ENCODE peak calls at places on chromosome 3, in ten cellular contexts. P is CD8-positive, alpha-beta T cell; X is thyroid gland; F is RWPE2; C is breast epithelium; O is HCT116; J is upper lobe of right lung; E is endothelial cell of umbilical vein; D is PC-3; R is mammary epithelial cell. W is an unnamed sample.

GRCh38 chr3:128481438-128481942 is 11.5 kb downstream of the GATA2 start:
- DNase-seq in P (no peak), X (no peak), F (no peak), C (no peak), O (no peak), J (no peak), E (peak), D (no peak), R (no peak), W (no peak)

GRCh38 chr3:151003024-151003771 is 30.7 kb upstream of the CLRN1 start:
- DNase-seq in P (no peak), X (no peak), F (no peak), C (no peak), O (no peak), J (no peak), E (no peak), D (peak), R (peak), W (no peak)

GRCh38 chr3:184240384-184241140 is 8.2 kb downstream of the ALG3 start:
- DNase-seq in P (no peak), X (no peak), F (peak), C (no peak), O (no peak), J (no peak), E (peak), D (peak), R (no peak), W (no peak)

GRCh38 chr3:187533797-187534196 is 136.4 kb downstream of the SST start:
- DNase-seq in P (no peak), X (no peak), F (no peak), C (no peak), O (no peak), J (no peak), E (no peak), D (no peak), R (no peak), W (no peak)

GRCh38 chr3:187737401-187738088 is 7.7 kb downstream of the BCL6 start:
- DNase-seq in P (peak), X (peak), F (peak), C (peak), O (no peak), J (peak), E (peak), D (peak), R (peak), W (peak)

GRCh38 chr3:132034486-132035464 is at the start of gene CPNE4:
- DNase-seq in P (peak), X (peak), F (peak), C (peak), O (peak), J (peak), E (peak), D (peak), R (peak), W (peak)

GRCh38 chr3:156433138-156433537 is 121.8 kb downstream of the SSR3 start:
- DNase-seq in P (no peak), X (no peak), F (no peak), C (no peak), O (no peak), J (no peak), E (peak), D (no peak), R (no peak), W (no peak)

GRCh38 chr3:143763568-143764162 is 84.6 kb downstream of the SLC9A9 start:
- DNase-seq in P (no peak), X (no peak), F (no peak), C (no peak), O (no peak), J (no peak), E (peak), D (peak), R (no peak), W (no peak)

GRCh38 chr3:152308475-152308844 is 39.7 kb downstream of the MBNL1 start:
- DNase-seq in P (no peak), X (no peak), F (no peak), C (no peak), O (no peak), J (no peak), E (no peak), D (no peak), R (no peak), W (no peak)

GRCh38 chr3:4425707-4426106 is 41.4 kb downstream of the SUMF1 start:
- DNase-seq in P (no peak), X (no peak), F (no peak), C (no peak), O (no peak), J (no peak), E (no peak), D (no peak), R (peak), W (no peak)

GRCh38 chr3:184791134-184791533 is 20.8 kb upstream of the VPS8 start:
- DNase-seq in P (no peak), X (no peak), F (no peak), C (no peak), O (no peak), J (no peak), E (no peak), D (no peak), R (no peak), W (no peak)

GRCh38 chr3:151558621-151559020 is 97.8 kb upstream of the IGSF10 start:
- DNase-seq in P (no peak), X (no peak), F (no peak), C (no peak), O (no peak), J (no peak), E (no peak), D (no peak), R (no peak), W (no peak)

GRCh38 chr3:169945313-169945712 is 21.3 kb upstream of the SEC62 start:
- DNase-seq in P (peak), X (peak), F (no peak), C (no peak), O (no peak), J (no peak), E (peak), D (no peak), R (no peak), W (no peak)

GRCh38 chr3:4528802-4529201 is 35.7 kb downstream of the ITPR1 start:
- DNase-seq in P (no peak), X (no peak), F (no peak), C (no peak), O (no peak), J (no peak), E (no peak), D (no peak), R (no peak), W (no peak)

GRCh38 chr3:128402998-128403397 is 63.7 kb downstream of the DNAJB8 start:
- DNase-seq in P (no peak), X (no peak), F (no peak), C (no peak), O (no peak), J (no peak), E (no peak), D (no peak), R (no peak), W (no peak)

GRCh38 chr3:17579289-17580031 is 163.0 kb downstream of the TBC1D5 start:
- DNase-seq in P (no peak), X (no peak), F (no peak), C (no peak), O (no peak), J (no peak), E (peak), D (no peak), R (peak), W (no peak)

GRCh38 chr3:37248179-37248578 is 73.8 kb upstream of the LRRFIP2 start:
- DNase-seq in P (no peak), X (no peak), F (no peak), C (no peak), O (no peak), J (no peak), E (no peak), D (no peak), R (no peak), W (no peak)

GRCh38 chr3:187741403-187742350 is 3.6 kb downstream of the BCL6 start:
- DNase-seq in P (peak), X (peak), F (peak), C (peak), O (peak), J (peak), E (peak), D (peak), R (peak), W (peak)

GRCh38 chr3:128293930-128294329 is 140.6 kb downstream of the EEFSEC start:
- DNase-seq in P (no peak), X (no peak), F (no peak), C (peak), O (no peak), J (no peak), E (no peak), D (no peak), R (no peak), W (no peak)

GRCh38 chr3:190004656-190005055 is 116.0 kb downstream of the P3H2 start:
- DNase-seq in P (no peak), X (no peak), F (no peak), C (no peak), O (no peak), J (no peak), E (no peak), D (no peak), R (no peak), W (no peak)

GRCh38 chr3:127608362-127608718 is 10.1 kb downstream of the MCM2 start:
- DNase-seq in P (no peak), X (no peak), F (no peak), C (no peak), O (no peak), J (no peak), E (no peak), D (no peak), R (no peak), W (no peak)

GRCh38 chr3:147816770-147817169 is 407.6 kb downstream of the ZIC1 start:
- DNase-seq in P (no peak), X (peak), F (no peak), C (peak), O (no peak), J (no peak), E (peak), D (peak), R (no peak), W (peak)

GRCh38 chr3:114880078-114880477 is 267.0 kb downstream of the ZBTB20 start:
- DNase-seq in P (no peak), X (peak), F (no peak), C (peak), O (peak), J (no peak), E (no peak), D (no peak), R (peak), W (no peak)

GRCh38 chr3:117308756-117309155 is 599.2 kb downstream of the TUSC7 start:
- DNase-seq in P (no peak), X (no peak), F (no peak), C (no peak), O (no peak), J (no peak), E (no peak), D (no peak), R (no peak), W (no peak)

GRCh38 chr3:45553469-45553974 is 41.0 kb upstream of the LIMD1 start:
- DNase-seq in P (no peak), X (peak), F (no peak), C (no peak), O (no peak), J (no peak), E (peak), D (peak), R (peak), W (no peak)

GRCh38 chr3:127677541-127678314 is 5.0 kb downstream of the ABTB1 start:
- DNase-seq in P (no peak), X (peak), F (no peak), C (no peak), O (no peak), J (peak), E (no peak), D (no peak), R (no peak), W (no peak)

GRCh38 chr3:100297784-100298183 is 36.8 kb upstream of the NIT2 start:
- DNase-seq in P (no peak), X (no peak), F (no peak), C (no peak), O (no peak), J (no peak), E (no peak), D (peak), R (peak), W (no peak)

GRCh38 chr3:114404590-114404989 is 110.8 kb downstream of the TIGIT start:
- DNase-seq in P (no peak), X (no peak), F (no peak), C (no peak), O (peak), J (no peak), E (peak), D (no peak), R (peak), W (no peak)

GRCh38 chr3:142210144-142210543 is 15.2 kb downstream of the GK5 start:
- DNase-seq in P (no peak), X (peak), F (no peak), C (no peak), O (no peak), J (no peak), E (peak), D (no peak), R (no peak), W (no peak)

GRCh38 chr3:98887684-98888083 is 13.8 kb downstream of the DCBLD2 start:
- DNase-seq in P (no peak), X (no peak), F (no peak), C (no peak), O (no peak), J (no peak), E (no peak), D (no peak), R (no peak), W (no peak)

GRCh38 chr3:98885851-98886250 is 15.6 kb downstream of the DCBLD2 start:
- DNase-seq in P (no peak), X (no peak), F (no peak), C (no peak), O (no peak), J (no peak), E (no peak), D (no peak), R (no peak), W (no peak)

GRCh38 chr3:98886525-98886924 is 15.0 kb downstream of the DCBLD2 start:
- DNase-seq in P (no peak), X (no peak), F (no peak), C (no peak), O (no peak), J (no peak), E (peak), D (no peak), R (no peak), W (no peak)

GRCh38 chr3:98890181-98890882 is 11.2 kb downstream of the DCBLD2 start:
- DNase-seq in P (no peak), X (no peak), F (no peak), C (no peak), O (no peak), J (no peak), E (peak), D (no peak), R (no peak), W (no peak)

DNA sequence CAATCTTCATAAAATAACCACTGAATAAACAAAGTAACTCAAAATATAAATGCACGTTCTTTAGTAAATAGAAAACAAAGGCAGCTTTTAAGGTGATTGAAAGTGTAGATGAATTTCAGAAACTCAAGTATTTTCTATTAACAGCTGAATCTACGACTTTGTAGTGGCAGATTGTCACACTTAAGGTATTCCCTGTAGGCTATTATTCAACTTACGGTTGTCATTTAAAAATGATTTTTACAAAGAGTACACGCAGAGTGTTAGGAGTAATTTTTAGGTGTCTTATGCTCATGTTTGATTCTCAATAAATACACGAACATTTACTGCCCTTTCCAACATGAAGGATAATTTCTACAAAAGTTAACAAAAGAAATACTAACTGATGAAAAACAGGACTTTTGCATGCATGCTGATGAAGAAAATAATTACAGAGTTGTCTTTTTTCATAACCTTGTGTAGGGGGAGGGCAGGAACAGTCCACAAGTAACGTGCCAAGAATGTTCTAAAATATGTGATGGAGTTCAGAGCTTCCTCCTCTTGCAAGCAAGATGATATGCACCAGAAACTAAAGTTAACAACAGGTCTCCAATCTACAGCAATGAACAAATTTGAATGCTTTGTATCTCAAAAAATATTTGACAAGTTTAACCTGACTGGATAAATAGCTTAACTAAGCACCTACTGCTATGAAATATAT is 16.7 kb downstream of the DCBLD2 start:
- DNase-seq in P (no peak), X (no peak), F (no peak), C (no peak), O (no peak), J (no peak), E (peak), D (no peak), R (no peak), W (no peak)
- H3K27ac ChIP-seq in P (no peak), X (no peak), F (peak), C (peak), O (peak), J (no peak), E (peak), D (peak), R (no peak), W (no peak)

GRCh38 chr3:86991482-86991815 is 500 bp upstream of the VGLL3 start:
- DNase-seq in P (no peak), X (no peak), F (no peak), C (no peak), O (no peak), J (no peak), E (no peak), D (no peak), R (no peak), W (no peak)

GRCh38 chr3:86990734-86991481 is at the start of gene VGLL3:
- DNase-seq in P (no peak), X (peak), F (peak), C (peak), O (no peak), J (peak), E (peak), D (peak), R (peak), W (peak)

GRCh38 chr3:86988986-86989385 is 2.0 kb downstream of the VGLL3 start:
- DNase-seq in P (no peak), X (no peak), F (no peak), C (no peak), O (no peak), J (no peak), E (no peak), D (no peak), R (no peak), W (no peak)

GRCh38 chr3:86989611-86990010 is 1.3 kb downstream of the VGLL3 start:
- DNase-seq in P (no peak), X (no peak), F (no peak), C (no peak), O (no peak), J (no peak), E (no peak), D (no peak), R (no peak), W (no peak)

GRCh38 chr3:86990171-86990733 is 697 bp downstream of the VGLL3 start:
- DNase-seq in P (no peak), X (peak), F (peak), C (no peak), O (no peak), J (peak), E (no peak), D (peak), R (peak), W (peak)
- TF ChIP-seq CTCF in P (no peak), X (no peak), F (no peak), C (no peak), O (no peak), J (no peak), E (no peak), D (no peak), R (no peak), W (peak)

DNA sequence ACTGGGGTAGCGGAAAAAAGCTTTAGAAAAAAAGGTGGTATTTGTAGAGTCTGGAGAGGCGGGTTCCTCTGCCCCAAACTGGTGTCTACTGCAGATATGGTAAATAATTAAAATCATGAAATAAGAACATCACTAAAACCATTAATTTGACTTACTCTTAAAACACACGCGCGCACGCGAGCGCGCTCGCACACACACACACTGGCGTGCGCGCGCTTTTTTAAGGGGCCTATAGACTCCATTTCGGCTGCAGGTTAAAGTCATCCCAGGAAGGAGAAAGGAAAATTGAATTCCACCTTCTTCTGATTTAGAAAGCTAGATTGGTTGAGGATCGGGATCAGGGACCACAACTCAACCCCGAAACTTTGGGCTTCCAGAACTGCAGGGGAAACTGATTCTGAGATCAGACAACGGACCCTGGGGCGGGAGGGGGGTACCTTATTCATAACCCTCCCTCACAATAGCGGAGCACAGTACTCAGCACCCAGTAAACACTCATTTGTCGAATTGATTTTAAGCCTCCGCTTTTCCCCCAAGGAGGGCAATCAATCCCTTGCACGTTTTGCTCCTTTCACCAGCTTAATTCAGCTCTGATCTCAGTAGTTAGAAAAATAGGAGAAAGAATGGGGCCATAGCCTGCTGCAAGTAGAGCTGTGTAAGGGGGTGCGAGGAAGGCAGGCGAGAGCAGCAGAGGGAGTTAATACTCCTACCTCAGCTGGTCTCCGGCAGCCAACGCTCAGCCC is 510 bp upstream of the LRRC3B start:
- DNase-seq in P (no peak), X (no peak), F (no peak), C (no peak), O (no peak), J (no peak), E (no peak), D (no peak), R (no peak), W (no peak)
- H3K27ac ChIP-seq in P (no peak), X (no peak), F (no peak), C (peak), O (no peak), J (no peak), E (no peak), D (no peak), R (no peak), W (no peak)

GRCh38 chr3:78899846-78900245 is 868.0 kb downstream of the ROBO1 start:
- DNase-seq in P (no peak), X (no peak), F (no peak), C (no peak), O (no peak), J (no peak), E (no peak), D (no peak), R (no peak), W (no peak)
- TF ChIP-seq CTCF in P (no peak), X (no peak), F (no peak), C (no peak), O (no peak), J (no peak), E (no peak), D (no peak), R (no peak), W (no peak)

GRCh38 chr3:193655827-193656433 is 62.9 kb downstream of the OPA1 start:
- DNase-seq in P (no peak), X (no peak), F (no peak), C (no peak), O (no peak), J (no peak), E (no peak), D (no peak), R (no peak), W (no peak)
- H3K27ac ChIP-seq in P (no peak), X (no peak), F (no peak), C (no peak), O (no peak), J (no peak), E (no peak), D (no peak), R (no peak), W (no peak)

DNA sequence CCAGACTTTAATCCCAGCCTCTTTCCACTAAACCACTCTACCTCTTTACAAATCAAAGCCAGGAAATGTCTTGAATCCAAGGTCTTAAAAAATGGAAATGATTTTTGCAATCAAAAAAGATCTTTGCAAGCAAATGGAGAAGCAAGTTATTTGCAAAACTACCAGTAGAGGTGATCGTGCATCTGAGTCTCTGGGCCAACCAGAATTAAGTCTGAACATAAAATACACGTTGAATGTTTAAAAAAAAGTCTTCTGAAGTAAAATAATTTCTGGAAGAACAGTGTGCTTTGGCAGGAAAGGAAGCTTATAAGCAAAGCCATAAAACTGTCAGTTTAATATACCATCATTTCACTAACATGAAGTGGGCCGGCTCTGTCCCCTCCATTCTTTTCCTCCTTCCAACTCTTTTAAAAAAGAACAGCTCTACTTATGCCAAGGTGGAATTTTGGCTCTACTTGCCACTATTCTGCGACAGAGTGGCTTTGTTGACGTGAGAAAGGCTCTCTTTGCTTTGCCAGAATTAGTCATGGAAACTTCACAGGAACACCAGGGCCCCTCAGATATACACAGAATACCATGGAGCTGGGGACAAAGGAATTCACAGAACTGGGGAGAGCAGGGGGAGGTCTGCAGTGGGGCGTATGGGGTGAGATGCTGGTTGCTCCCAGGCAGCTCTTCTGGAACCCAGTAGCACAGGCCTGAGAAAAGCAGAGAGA is 29.8 kb downstream of the FSTL1 start:
- DNase-seq in P (no peak), X (no peak), F (no peak), C (no peak), O (no peak), J (no peak), E (peak), D (no peak), R (no peak), W (peak)
- TF ChIP-seq CTCF in P (no peak), X (no peak), F (no peak), C (peak), O (no peak), J (no peak), E (peak), D (no peak), R (no peak), W (peak)

W was measured in prostate gland.